ENCODE peak calls at places on chromosome 4, in six cellular contexts. D is CD4-positive, alpha-beta memory T cell; T is transverse colon; O is ascending aorta; S is bronchial epithelial cell; G is AG04450. M is an unnamed sample.

GRCh38 chr4:17613761-17614415 is 553 bp upstream of the MED28 start:
- DNase-seq in O (no peak), D (no peak), T (no peak), G (peak; percentile 56), S (peak; percentile 86), M (no peak)

GRCh38 chr4:126047114-126047513 is 732.4 kb downstream of the FAT4 start:
- DNase-seq in D (no peak), S (no peak), G (no peak), O (no peak), T (no peak), M (no peak)

GRCh38 chr4:3732076-3733028 is 33.8 kb upstream of the ADRA2C start:
- DNase-seq in O (no peak), S (no peak), D (no peak), T (no peak), G (no peak), M (no peak)

GRCh38 chr4:151676301-151676700 is 84.5 kb downstream of the GATB start:
- DNase-seq in O (no peak), T (no peak), S (peak; percentile 93), D (no peak), G (peak; percentile 69), M (no peak)

GRCh38 chr4:83114576-83114975 is at the start of gene PLAC8:
- DNase-seq in O (no peak), T (peak; percentile 73), S (peak; percentile 93), G (no peak), D (peak; percentile 74), M (no peak)

GRCh38 chr4:176668324-176668723 is 124.4 kb downstream of the VEGFC start:
- DNase-seq in T (no peak), D (no peak), G (no peak), O (no peak), S (no peak), M (no peak)

GRCh38 chr4:26753642-26754041 is 107.0 kb upstream of the STIM2 start:
- DNase-seq in O (no peak), G (peak; percentile 42), S (peak; percentile 77), T (no peak), D (no peak), M (peak; percentile 60)

GRCh38 chr4:168475745-168476144 is 4.5 kb downstream of the DDX60L start:
- DNase-seq in D (no peak), G (no peak), O (no peak), S (peak; percentile 67), T (no peak), M (no peak)

GRCh38 chr4:25128671-25129070 is 31.6 kb downstream of the SEPSECS start:
- DNase-seq in O (no peak), T (no peak), D (no peak), S (peak; percentile 30), G (no peak), M (no peak)

GRCh38 chr4:38516194-38516593 is 147.8 kb upstream of the KLF3 start:
- DNase-seq in S (peak; percentile 34), G (no peak), T (no peak), O (no peak), D (no peak), M (no peak)

GRCh38 chr4:145703850-145704528 is 24.0 kb downstream of the C4orf51 start:
- DNase-seq in G (no peak), S (peak; percentile 68), O (no peak), D (no peak), T (no peak), M (no peak)

GRCh38 chr4:38930199-38930598 is 62.6 kb downstream of the FAM114A1 start:
- DNase-seq in D (no peak), G (no peak), T (no peak), O (no peak), S (no peak), M (no peak)

GRCh38 chr4:88630756-88631155 is 38.5 kb downstream of the HERC3 start:
- DNase-seq in S (peak; percentile 82), D (no peak), T (no peak), O (no peak), G (peak; percentile 18), M (no peak)

GRCh38 chr4:34720563-34720962 is 1523.8 kb downstream of the ARAP2 start:
- DNase-seq in G (no peak), S (peak; percentile 53), T (no peak), D (no peak), O (no peak), M (no peak)

GRCh38 chr4:26183017-26183416 is 137.8 kb upstream of the RBPJ start:
- DNase-seq in D (no peak), T (no peak), S (peak; percentile 72), O (no peak), G (no peak), M (no peak)

GRCh38 chr4:55311792-55312490 is 34.1 kb upstream of the SRD5A3 start:
- DNase-seq in S (no peak), O (no peak), G (no peak), T (no peak), D (no peak), M (no peak)

GRCh38 chr4:25861951-25862410 is 807 bp downstream of the SEL1L3 start:
- DNase-seq in G (no peak), S (peak; percentile 41), D (peak; percentile 51), O (no peak), T (peak; percentile 27), M (no peak)

GRCh38 chr4:79526970-79527565 is 119.0 kb upstream of the GK2 start:
- DNase-seq in G (no peak), D (no peak), S (no peak), T (no peak), O (no peak), M (no peak)

GRCh38 chr4:119025440-119025839 is 110.2 kb upstream of the MYOZ2 start:
- DNase-seq in T (peak; percentile 77), D (no peak), G (no peak), S (peak; percentile 88), O (no peak), M (peak; percentile 74)

DNA sequence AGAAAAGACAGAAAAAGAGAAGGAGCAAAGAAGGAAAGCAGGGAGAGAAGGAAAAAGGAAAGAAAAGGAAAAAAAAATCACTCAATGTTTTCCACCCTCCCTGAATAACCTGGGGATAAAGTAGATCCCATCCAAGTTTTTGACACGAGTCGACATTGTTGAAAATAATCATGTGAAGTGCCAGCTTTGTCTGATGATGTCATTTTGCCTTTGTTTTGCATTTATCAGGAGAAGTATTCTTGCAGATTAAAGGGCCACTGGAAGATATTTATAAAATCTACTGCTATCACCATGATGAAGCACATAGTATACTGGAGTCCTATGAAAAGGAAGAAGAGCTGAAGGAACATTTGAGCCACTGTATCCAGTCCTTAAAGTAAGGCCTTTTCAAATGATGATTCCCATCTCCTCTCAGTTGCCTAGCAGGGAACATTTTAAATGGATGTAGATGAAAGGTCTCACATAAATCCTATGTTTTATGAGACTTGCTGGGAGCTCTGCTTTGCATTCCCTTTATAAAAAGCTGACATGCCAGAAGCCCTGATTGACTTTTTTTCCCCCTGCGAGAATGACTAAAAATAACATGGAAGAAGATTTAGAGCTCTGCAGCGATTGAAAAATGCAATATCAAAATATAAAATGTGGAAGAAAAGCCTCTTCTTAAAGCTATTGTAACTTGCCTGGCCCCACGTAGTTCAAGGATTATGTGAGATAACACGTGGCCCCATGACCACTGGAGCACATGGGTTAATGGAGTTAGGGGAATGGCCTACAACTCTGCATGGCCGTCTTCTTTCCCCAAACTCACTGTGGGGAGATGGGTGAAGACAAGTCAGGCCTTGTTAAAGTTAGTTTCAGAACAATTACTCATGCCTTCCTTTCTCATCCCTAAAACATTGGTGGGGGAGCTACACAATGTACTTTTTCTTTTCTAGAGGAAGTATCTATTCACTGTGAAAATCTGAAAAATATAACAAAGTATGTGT is 77.5 kb downstream of the INTS12 start:
- DNase-seq in O (no peak), D (no peak), G (no peak), S (peak; percentile 77), T (no peak), M (no peak)
- H3K27me3 ChIP-seq in O (no peaks in the 10 kb centered on the region), D (no peaks in the 10 kb centered on the region), G (no peaks in the 10 kb centered on the region), S (no peaks in the 10 kb centered on the region), T (no peaks in the 10 kb centered on the region), M (no peaks in the 10 kb centered on the region)

DNA sequence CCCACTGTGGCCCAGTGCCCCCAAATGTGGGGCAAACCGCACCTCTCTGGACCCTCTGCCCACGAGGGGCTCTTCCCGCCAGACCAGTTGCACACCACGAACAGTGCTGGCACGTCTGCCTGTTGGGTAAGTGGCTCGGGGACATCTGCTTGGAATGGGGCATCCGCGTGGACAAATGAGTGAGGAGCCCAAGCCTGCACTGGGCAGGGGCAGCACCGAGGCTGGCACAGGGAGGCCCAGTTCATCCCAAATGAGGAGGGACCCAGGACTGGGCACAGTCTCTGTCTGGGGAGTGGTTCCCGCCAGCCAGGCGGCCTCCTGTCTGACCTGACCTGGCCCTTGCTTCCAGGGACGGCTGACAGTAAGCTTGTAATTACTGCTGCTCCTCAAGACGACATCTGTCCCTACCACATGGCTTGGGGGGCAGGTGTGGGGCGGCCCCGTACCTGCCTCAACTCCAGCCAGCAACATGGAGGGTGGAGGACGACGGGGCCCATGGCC is 3.2 kb downstream of the SPON2 start:
- DNase-seq in S (no peak), D (no peak), G (no peak), O (no peak), T (no peak), M (no peak)
- H3K27me3 ChIP-seq in S (peaks cover 40% of the 10 kb centered on the region), D (peaks cover 16% of the 10 kb centered on the region), G (peaks cover 5% of the 10 kb centered on the region), O (peaks cover 22% of the 10 kb centered on the region), T (peaks cover 50% of the 10 kb centered on the region), M (peaks cover 5% of the 10 kb centered on the region)

GRCh38 chr4:142846729-142847606 is 867 bp upstream of the INPP4B start:
- DNase-seq in O (no peak), G (no peak), S (peak; percentile 54), T (peak; percentile 71), D (peak; percentile 79), M (no peak)

GRCh38 chr4:142840516-142841123 is 5.5 kb downstream of the INPP4B start:
- DNase-seq in O (no peak), G (peak; percentile 33), S (peak; percentile 61), T (no peak), D (no peak), M (no peak)

GRCh38 chr4:142846105-142846728 is at the start of gene INPP4B:
- DNase-seq in S (peak; percentile 31), O (no peak), T (peak; percentile 41), D (peak; percentile 62), G (peak; percentile 13), M (no peak)

GRCh38 chr4:142844782-142845181 is 1.3 kb downstream of the INPP4B start:
- DNase-seq in O (no peak), G (no peak), S (no peak), D (no peak), T (no peak), M (no peak)

DNA sequence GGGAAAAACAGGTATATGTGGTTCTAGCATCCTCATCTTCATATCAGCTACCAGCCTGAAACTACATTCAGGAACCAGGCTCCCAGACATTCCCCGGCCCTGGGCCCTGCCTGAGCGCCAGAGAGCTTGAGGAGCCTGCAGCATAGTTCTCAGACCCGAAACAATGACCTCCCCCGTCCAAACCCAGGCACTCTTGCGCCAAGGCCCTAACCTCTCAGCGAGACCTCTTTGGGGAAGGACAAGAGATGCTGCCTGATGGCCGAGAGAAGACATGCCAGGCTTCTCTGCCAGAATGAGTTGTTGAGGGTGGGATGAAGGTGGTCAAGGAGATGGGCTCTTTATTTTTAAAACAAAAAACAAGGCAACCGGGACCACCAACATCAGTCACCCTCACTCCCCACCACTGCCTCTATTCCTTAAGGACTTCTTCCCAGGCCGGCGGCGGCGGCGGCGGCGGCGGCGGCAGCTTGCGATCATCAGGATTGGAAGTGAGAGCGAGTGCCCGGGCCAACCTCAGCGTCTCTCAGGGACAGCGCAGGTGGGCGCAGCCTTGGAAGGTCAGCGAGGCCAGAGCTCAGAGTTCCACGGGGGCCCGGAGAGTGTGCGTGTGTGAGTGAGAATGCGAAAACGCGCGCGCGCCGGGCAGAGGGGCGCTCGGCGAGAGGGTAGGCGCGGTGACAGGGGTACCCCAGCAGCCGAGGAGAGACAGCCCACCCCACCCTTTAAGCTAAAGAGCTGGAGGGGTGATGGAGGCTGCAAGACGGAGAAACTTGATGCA is 619 bp downstream of the INPP4B start:
- DNase-seq in O (no peak), G (no peak), T (peak; percentile 13), S (no peak), D (no peak), M (no peak)
- H3K27me3 ChIP-seq in O (no peaks in the 10 kb centered on the region), G (peaks cover 10% of the 10 kb centered on the region), T (peaks cover 10% of the 10 kb centered on the region), S (peaks cover 10% of the 10 kb centered on the region), D (no peaks in the 10 kb centered on the region), M (no peaks in the 10 kb centered on the region)

GRCh38 chr4:4874254-4874653 is 14.8 kb downstream of the MSX1 start:
- DNase-seq in D (no peak), O (no peak), G (no peak), S (no peak), T (no peak), M (no peak)
- H3K27me3 ChIP-seq in D (peaks cover 33% of the 10 kb centered on the region), O (peaks cover 11% of the 10 kb centered on the region), G (peaks cover 59% of the 10 kb centered on the region), S (peaks cover 43% of the 10 kb centered on the region), T (peaks cover 93% of the 10 kb centered on the region), M (peaks cover 49% of the 10 kb centered on the region)